ENCODE peak calls at places on chromosome 22, in five cellular contexts. One of them, this sample, is unnamed.

GRCh38 chr22:49208768-49209252 is 618.9 kb downstream of the BRD1 start:
- DNase-seq in keratinocyte: no peak
- DNase-seq in kidney glomerular epithelial cell: no peak
- DNase-seq in omental fat pad: no peak
- DNase-seq in mesenchymal stem cell: no peak
- DNase-seq in this sample: no peak

GRCh38 chr22:32951807-32952153 is 106.4 kb downstream of the SYN3 start:
- DNase-seq in mesenchymal stem cell: no peak
- DNase-seq in keratinocyte: no peak
- DNase-seq in kidney glomerular epithelial cell: no peak
- DNase-seq in omental fat pad: no peak
- DNase-seq in this sample: no peak

GRCh38 chr22:22704156-22704946 is 59.9 kb downstream of the GGTLC2 start:
- DNase-seq in omental fat pad: no peak
- DNase-seq in keratinocyte: no peak
- DNase-seq in kidney glomerular epithelial cell: no peak
- DNase-seq in mesenchymal stem cell: no peak
- DNase-seq in this sample: no peak

GRCh38 chr22:49417833-49418232 is 409.8 kb downstream of the BRD1 start:
- DNase-seq in omental fat pad: no peak
- DNase-seq in keratinocyte: no peak
- DNase-seq in mesenchymal stem cell: no peak
- DNase-seq in kidney glomerular epithelial cell: no peak
- DNase-seq in this sample: no peak

GRCh38 chr22:39282642-39283311 is 36.6 kb downstream of the RPL3 start:
- DNase-seq in mesenchymal stem cell: peak
- DNase-seq in omental fat pad: no peak
- DNase-seq in kidney glomerular epithelial cell: no peak
- DNase-seq in keratinocyte: no peak
- DNase-seq in this sample: no peak

GRCh38 chr22:32672542-32672941 is 129.0 kb upstream of the TIMP3 start:
- DNase-seq in keratinocyte: no peak
- DNase-seq in kidney glomerular epithelial cell: no peak
- DNase-seq in mesenchymal stem cell: no peak
- DNase-seq in omental fat pad: no peak
- DNase-seq in this sample: no peak

GRCh38 chr22:38921126-38921525 is 36.3 kb upstream of the APOBEC3A start:
- DNase-seq in omental fat pad: no peak
- DNase-seq in keratinocyte: no peak
- DNase-seq in mesenchymal stem cell: no peak
- DNase-seq in kidney glomerular epithelial cell: no peak
- DNase-seq in this sample: no peak

GRCh38 chr22:39999144-39999757 is 4.5 kb downstream of the FAM83F start:
- DNase-seq in mesenchymal stem cell: peak
- DNase-seq in keratinocyte: no peak
- DNase-seq in omental fat pad: no peak
- DNase-seq in kidney glomerular epithelial cell: no peak
- DNase-seq in this sample: no peak

GRCh38 chr22:37098976-37099577 is 10.4 kb downstream of the TMPRSS6 start:
- DNase-seq in keratinocyte: no peak
- DNase-seq in kidney glomerular epithelial cell: no peak
- DNase-seq in mesenchymal stem cell: no peak
- DNase-seq in omental fat pad: no peak
- DNase-seq in this sample: no peak

GRCh38 chr22:31876156-31877035 is 67.9 kb upstream of the YWHAH start:
- DNase-seq in omental fat pad: no peak
- DNase-seq in keratinocyte: no peak
- DNase-seq in mesenchymal stem cell: no peak
- DNase-seq in kidney glomerular epithelial cell: no peak
- DNase-seq in this sample: no peak

GRCh38 chr22:42069801-42070516 is 653 bp downstream of the NAGA start:
- DNase-seq in keratinocyte: no peak
- DNase-seq in mesenchymal stem cell: no peak
- DNase-seq in omental fat pad: no peak
- DNase-seq in kidney glomerular epithelial cell: peak
- DNase-seq in this sample: no peak

GRCh38 chr22:50343541-50343935 is 411 bp downstream of the PPP6R2 start:
- DNase-seq in omental fat pad: no peak
- DNase-seq in kidney glomerular epithelial cell: no peak
- DNase-seq in mesenchymal stem cell: no peak
- DNase-seq in keratinocyte: no peak
- DNase-seq in this sample: no peak

GRCh38 chr22:43409800-43410199 is 2.0 kb upstream of the MPPED1 start:
- DNase-seq in keratinocyte: no peak
- DNase-seq in mesenchymal stem cell: no peak
- DNase-seq in kidney glomerular epithelial cell: no peak
- DNase-seq in omental fat pad: no peak
- DNase-seq in this sample: no peak

GRCh38 chr22:22684605-22685561 is 40.5 kb downstream of the GGTLC2 start:
- DNase-seq in mesenchymal stem cell: peak
- DNase-seq in omental fat pad: no peak
- DNase-seq in keratinocyte: no peak
- DNase-seq in kidney glomerular epithelial cell: peak
- DNase-seq in this sample: no peak

GRCh38 chr22:37428649-37429586 is 1.6 kb upstream of the ELFN2 start:
- DNase-seq in mesenchymal stem cell: peak
- DNase-seq in omental fat pad: no peak
- DNase-seq in kidney glomerular epithelial cell: no peak
- DNase-seq in keratinocyte: no peak
- DNase-seq in this sample: no peak

GRCh38 chr22:22939537-22940368 is 52.1 kb downstream of the IGLL5 start:
- DNase-seq in mesenchymal stem cell: no peak
- DNase-seq in omental fat pad: no peak
- DNase-seq in keratinocyte: no peak
- DNase-seq in kidney glomerular epithelial cell: no peak
- DNase-seq in this sample: no peak

GRCh38 chr22:36323182-36323854 is 64.4 kb downstream of the MYH9 start:
- DNase-seq in mesenchymal stem cell: peak
- DNase-seq in keratinocyte: no peak
- DNase-seq in kidney glomerular epithelial cell: no peak
- DNase-seq in omental fat pad: no peak
- DNase-seq in this sample: no peak

GRCh38 chr22:37193629-37194191 is 5.7 kb upstream of the C1QTNF6 start:
- DNase-seq in kidney glomerular epithelial cell: peak
- DNase-seq in keratinocyte: no peak
- DNase-seq in omental fat pad: no peak
- DNase-seq in mesenchymal stem cell: peak
- DNase-seq in this sample: no peak

GRCh38 chr22:35315855-35316745 is 16.4 kb downstream of the TOM1 start:
- DNase-seq in kidney glomerular epithelial cell: no peak
- DNase-seq in omental fat pad: no peak
- DNase-seq in keratinocyte: no peak
- DNase-seq in mesenchymal stem cell: no peak
- DNase-seq in this sample: no peak

GRCh38 chr22:22825213-22825593 is 62.4 kb upstream of the IGLL5 start:
- DNase-seq in mesenchymal stem cell: no peak
- DNase-seq in omental fat pad: no peak
- DNase-seq in keratinocyte: no peak
- DNase-seq in kidney glomerular epithelial cell: no peak
- DNase-seq in this sample: no peak

GRCh38 chr22:45709866-45710265 is 38.2 kb downstream of the ATXN10 start:
- DNase-seq in mesenchymal stem cell: peak
- DNase-seq in keratinocyte: no peak
- DNase-seq in kidney glomerular epithelial cell: peak
- DNase-seq in omental fat pad: no peak
- DNase-seq in this sample: no peak

GRCh38 chr22:35437038-35437437 is 37.1 kb downstream of the MCM5 start:
- DNase-seq in kidney glomerular epithelial cell: no peak
- DNase-seq in omental fat pad: no peak
- DNase-seq in keratinocyte: no peak
- DNase-seq in mesenchymal stem cell: no peak
- DNase-seq in this sample: no peak

GRCh38 chr22:47695176-47695575 is 932.7 kb downstream of the TBC1D22A start:
- DNase-seq in keratinocyte: no peak
- DNase-seq in mesenchymal stem cell: no peak
- DNase-seq in kidney glomerular epithelial cell: no peak
- DNase-seq in omental fat pad: no peak
- DNase-seq in this sample: no peak

GRCh38 chr22:23248583-23248982 is 68.3 kb downstream of the BCR start:
- DNase-seq in omental fat pad: no peak
- DNase-seq in keratinocyte: no peak
- DNase-seq in mesenchymal stem cell: no peak
- DNase-seq in kidney glomerular epithelial cell: no peak
- DNase-seq in this sample: no peak

GRCh38 chr22:43474161-43475101 is 62.6 kb downstream of the MPPED1 start:
- DNase-seq in keratinocyte: no peak
- DNase-seq in mesenchymal stem cell: peak
- DNase-seq in omental fat pad: no peak
- DNase-seq in kidney glomerular epithelial cell: no peak
- DNase-seq in this sample: no peak

GRCh38 chr22:22935546-22936157 is 48.0 kb downstream of the IGLL5 start:
- DNase-seq in mesenchymal stem cell: no peak
- DNase-seq in omental fat pad: no peak
- DNase-seq in kidney glomerular epithelial cell: no peak
- DNase-seq in keratinocyte: no peak
- DNase-seq in this sample: no peak

GRCh38 chr22:44398791-44399190 is 86.0 kb upstream of the SHISAL1 start:
- DNase-seq in kidney glomerular epithelial cell: no peak
- DNase-seq in mesenchymal stem cell: no peak
- DNase-seq in keratinocyte: no peak
- DNase-seq in omental fat pad: peak
- DNase-seq in this sample: no peak

GRCh38 chr22:22761606-22761962 is 117.2 kb downstream of the GGTLC2 start:
- DNase-seq in mesenchymal stem cell: no peak
- DNase-seq in keratinocyte: no peak
- DNase-seq in omental fat pad: no peak
- DNase-seq in kidney glomerular epithelial cell: no peak
- DNase-seq in this sample: no peak

GRCh38 chr22:47151064-47151463 is 388.6 kb downstream of the TBC1D22A start:
- DNase-seq in keratinocyte: no peak
- DNase-seq in mesenchymal stem cell: no peak
- DNase-seq in omental fat pad: no peak
- DNase-seq in kidney glomerular epithelial cell: no peak
- DNase-seq in this sample: no peak

GRCh38 chr22:43777204-43777671 is 34.9 kb downstream of the EFCAB6 start:
- DNase-seq in keratinocyte: peak
- DNase-seq in kidney glomerular epithelial cell: peak
- DNase-seq in omental fat pad: no peak
- DNase-seq in mesenchymal stem cell: peak
- DNase-seq in this sample: peak

This sample was measured in kidney epithelial cell.